ENCODE peak calls at places on chromosomes 6 and 20, in seven cellular contexts. One of them, this sample, is unnamed. For H3K36me3, the result is how much of the 10 kb centered on the place peaks cover.

GRCh38 chr6:42079941-42080464 is 29.7 kb downstream of the TAF8 start:
- DNase-seq in kidney epithelial cell: no peak
- DNase-seq in fibroblast of lung: no peak
- DNase-seq in cardiac muscle cell: peak
- DNase-seq in neuronal stem cell: no peak
- DNase-seq in CD8-positive, alpha-beta memory T cell: no peak
- DNase-seq in H7: no peak
- DNase-seq in this sample: no peak

GRCh38 chr6:4973972-4974885 is 29.6 kb downstream of the RPP40 start:
- DNase-seq in kidney epithelial cell: no peak
- DNase-seq in fibroblast of lung: peak
- DNase-seq in cardiac muscle cell: peak
- DNase-seq in neuronal stem cell: peak
- DNase-seq in CD8-positive, alpha-beta memory T cell: no peak
- DNase-seq in H7: peak
- DNase-seq in this sample: no peak

GRCh38 chr6:110491644-110492317 is 15.4 kb upstream of the SLC22A16 start:
- DNase-seq in kidney epithelial cell: no peak
- DNase-seq in fibroblast of lung: peak
- DNase-seq in cardiac muscle cell: peak
- DNase-seq in neuronal stem cell: no peak
- DNase-seq in CD8-positive, alpha-beta memory T cell: no peak
- DNase-seq in H7: no peak
- DNase-seq in this sample: no peak

GRCh38 chr6:148528292-148528691 is 185.7 kb downstream of the SASH1 start:
- DNase-seq in kidney epithelial cell: no peak
- DNase-seq in fibroblast of lung: peak
- DNase-seq in cardiac muscle cell: no peak
- DNase-seq in neuronal stem cell: no peak
- DNase-seq in CD8-positive, alpha-beta memory T cell: no peak
- DNase-seq in H7: no peak
- DNase-seq in this sample: no peak

GRCh38 chr6:65937982-65938381 is 231.0 kb upstream of the EYS start:
- DNase-seq in kidney epithelial cell: no peak
- DNase-seq in fibroblast of lung: peak
- DNase-seq in cardiac muscle cell: no peak
- DNase-seq in neuronal stem cell: no peak
- DNase-seq in CD8-positive, alpha-beta memory T cell: no peak
- DNase-seq in H7: no peak
- DNase-seq in this sample: no peak

GRCh38 chr6:3075522-3076113 is 7.3 kb downstream of the RIPK1 start:
- DNase-seq in kidney epithelial cell: no peak
- DNase-seq in fibroblast of lung: peak
- DNase-seq in cardiac muscle cell: peak
- DNase-seq in neuronal stem cell: no peak
- DNase-seq in CD8-positive, alpha-beta memory T cell: no peak
- DNase-seq in H7: peak
- DNase-seq in this sample: no peak

GRCh38 chr20:1307571-1307971 is 21.4 kb downstream of the SDCBP2 start:
- DNase-seq in kidney epithelial cell: no peak
- DNase-seq in fibroblast of lung: no peak
- DNase-seq in cardiac muscle cell: no peak
- DNase-seq in neuronal stem cell: no peak
- DNase-seq in CD8-positive, alpha-beta memory T cell: no peak
- DNase-seq in H7: no peak
- DNase-seq in this sample: no peak

GRCh38 chr20:24953621-24954133 is 4.6 kb downstream of the CST7 start:
- DNase-seq in kidney epithelial cell: no peak
- DNase-seq in fibroblast of lung: no peak
- DNase-seq in cardiac muscle cell: no peak
- DNase-seq in neuronal stem cell: no peak
- DNase-seq in CD8-positive, alpha-beta memory T cell: peak
- DNase-seq in H7: peak
- DNase-seq in this sample: no peak

GRCh38 chr20:2771631-2772080 is 28.8 kb downstream of the CPXM1 start:
- DNase-seq in kidney epithelial cell: no peak
- DNase-seq in fibroblast of lung: no peak
- DNase-seq in cardiac muscle cell: peak
- DNase-seq in neuronal stem cell: no peak
- DNase-seq in CD8-positive, alpha-beta memory T cell: no peak
- DNase-seq in H7: peak
- DNase-seq in this sample: no peak

GRCh38 chr20:32447136-32448027 is 89.3 kb downstream of the ASXL1 start:
- DNase-seq in kidney epithelial cell: no peak
- DNase-seq in fibroblast of lung: no peak
- DNase-seq in cardiac muscle cell: no peak
- DNase-seq in neuronal stem cell: no peak
- DNase-seq in CD8-positive, alpha-beta memory T cell: no peak
- DNase-seq in H7: no peak
- DNase-seq in this sample: no peak

GRCh38 chr6:108200631-108201030 is 34.8 kb downstream of the NR2E1 start:
- DNase-seq in kidney epithelial cell: peak
- DNase-seq in fibroblast of lung: peak
- DNase-seq in cardiac muscle cell: peak
- DNase-seq in neuronal stem cell: no peak
- DNase-seq in CD8-positive, alpha-beta memory T cell: no peak
- DNase-seq in H7: no peak
- DNase-seq in this sample: no peak

DNA sequence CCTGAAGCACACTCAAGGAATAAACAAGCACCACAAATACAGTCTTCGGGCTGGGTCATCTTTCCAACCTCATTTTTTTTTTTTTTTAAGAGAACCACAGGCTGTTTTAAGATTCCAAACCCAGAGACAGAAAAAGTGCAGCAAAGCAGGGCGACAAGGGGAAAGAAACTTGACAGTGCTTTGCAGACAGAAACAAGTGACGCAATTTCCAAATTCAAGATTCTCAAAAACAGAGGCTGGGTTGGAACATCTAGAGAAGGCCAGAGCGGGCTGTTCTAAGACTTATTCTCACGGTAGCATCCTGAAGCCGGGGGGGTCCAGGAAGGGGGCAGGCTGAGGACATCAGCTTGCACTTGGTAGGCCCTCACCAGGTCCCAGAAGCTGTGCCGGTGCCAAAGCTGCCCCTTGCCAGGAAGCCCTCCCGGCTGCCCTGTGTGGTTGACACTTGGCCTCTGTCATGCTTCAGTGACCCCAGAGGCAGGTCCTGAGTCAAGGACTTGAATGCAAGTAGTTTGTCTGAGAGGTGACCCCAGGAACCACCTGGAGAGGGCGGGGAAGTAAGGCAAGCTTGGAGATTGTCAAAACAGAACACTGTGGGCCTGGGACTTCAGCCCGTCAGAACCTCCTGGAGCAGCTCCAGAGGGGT is 50.5 kb downstream of the BMP7 start:
- DNase-seq in kidney epithelial cell: no peak
- DNase-seq in fibroblast of lung: no peak
- DNase-seq in cardiac muscle cell: no peak
- DNase-seq in neuronal stem cell: no peak
- DNase-seq in CD8-positive, alpha-beta memory T cell: no peak
- DNase-seq in H7: no peak
- DNase-seq in this sample: no peak
- H3K36me3 ChIP-seq in kidney epithelial cell: under half
- H3K36me3 ChIP-seq in fibroblast of lung: under half
- H3K36me3 ChIP-seq in cardiac muscle cell: under half
- H3K36me3 ChIP-seq in neuronal stem cell: under half
- H3K36me3 ChIP-seq in CD8-positive, alpha-beta memory T cell: under half
- H3K36me3 ChIP-seq in H7: under half
- H3K36me3 ChIP-seq in this sample: under half

GRCh38 chr6:44148306-44148705 is 10.3 kb upstream of the CAPN11 start:
- DNase-seq in kidney epithelial cell: no peak
- DNase-seq in fibroblast of lung: no peak
- DNase-seq in cardiac muscle cell: no peak
- DNase-seq in neuronal stem cell: no peak
- DNase-seq in CD8-positive, alpha-beta memory T cell: no peak
- DNase-seq in H7: no peak
- DNase-seq in this sample: no peak
- H3K36me3 ChIP-seq in kidney epithelial cell: under half
- H3K36me3 ChIP-seq in fibroblast of lung: under half
- H3K36me3 ChIP-seq in cardiac muscle cell: under half
- H3K36me3 ChIP-seq in neuronal stem cell: under half
- H3K36me3 ChIP-seq in CD8-positive, alpha-beta memory T cell: under half
- H3K36me3 ChIP-seq in H7: under half
- H3K36me3 ChIP-seq in this sample: under half

GRCh38 chr6:111599259-111599658 is 6.4 kb downstream of the TRAF3IP2 start:
- DNase-seq in kidney epithelial cell: no peak
- DNase-seq in fibroblast of lung: no peak
- DNase-seq in cardiac muscle cell: no peak
- DNase-seq in neuronal stem cell: no peak
- DNase-seq in CD8-positive, alpha-beta memory T cell: no peak
- DNase-seq in H7: no peak
- DNase-seq in this sample: no peak

GRCh38 chr6:111593516-111593824 is 12.2 kb downstream of the TRAF3IP2 start:
- DNase-seq in kidney epithelial cell: no peak
- DNase-seq in fibroblast of lung: no peak
- DNase-seq in cardiac muscle cell: no peak
- DNase-seq in neuronal stem cell: no peak
- DNase-seq in CD8-positive, alpha-beta memory T cell: no peak
- DNase-seq in H7: no peak
- DNase-seq in this sample: no peak

GRCh38 chr6:111597687-111598086 is 8.0 kb downstream of the TRAF3IP2 start:
- DNase-seq in kidney epithelial cell: no peak
- DNase-seq in fibroblast of lung: no peak
- DNase-seq in cardiac muscle cell: no peak
- DNase-seq in neuronal stem cell: no peak
- DNase-seq in CD8-positive, alpha-beta memory T cell: no peak
- DNase-seq in H7: no peak
- DNase-seq in this sample: no peak

GRCh38 chr6:111598211-111598610 is 7.5 kb downstream of the TRAF3IP2 start:
- DNase-seq in kidney epithelial cell: no peak
- DNase-seq in fibroblast of lung: no peak
- DNase-seq in cardiac muscle cell: no peak
- DNase-seq in neuronal stem cell: no peak
- DNase-seq in CD8-positive, alpha-beta memory T cell: no peak
- DNase-seq in H7: no peak
- DNase-seq in this sample: no peak

GRCh38 chr6:111596784-111597183 is 8.9 kb downstream of the TRAF3IP2 start:
- DNase-seq in kidney epithelial cell: no peak
- DNase-seq in fibroblast of lung: no peak
- DNase-seq in cardiac muscle cell: no peak
- DNase-seq in neuronal stem cell: no peak
- DNase-seq in CD8-positive, alpha-beta memory T cell: no peak
- DNase-seq in H7: no peak
- DNase-seq in this sample: no peak
- H3K36me3 ChIP-seq in kidney epithelial cell: under half
- H3K36me3 ChIP-seq in fibroblast of lung: under half
- H3K36me3 ChIP-seq in cardiac muscle cell: under half
- H3K36me3 ChIP-seq in neuronal stem cell: under half
- H3K36me3 ChIP-seq in CD8-positive, alpha-beta memory T cell: under half
- H3K36me3 ChIP-seq in H7: under half
- H3K36me3 ChIP-seq in this sample: under half

GRCh38 chr6:30730611-30731435 is 10.7 kb downstream of the TUBB start:
- DNase-seq in kidney epithelial cell: no peak
- DNase-seq in fibroblast of lung: peak
- DNase-seq in cardiac muscle cell: peak
- DNase-seq in neuronal stem cell: no peak
- DNase-seq in CD8-positive, alpha-beta memory T cell: peak
- DNase-seq in H7: peak
- DNase-seq in this sample: peak

GRCh38 chr6:30725713-30726505 is 5.8 kb downstream of the TUBB start:
- DNase-seq in kidney epithelial cell: no peak
- DNase-seq in fibroblast of lung: peak
- DNase-seq in cardiac muscle cell: peak
- DNase-seq in neuronal stem cell: no peak
- DNase-seq in CD8-positive, alpha-beta memory T cell: no peak
- DNase-seq in H7: peak
- DNase-seq in this sample: no peak

GRCh38 chr6:30727920-30728605 is 7.9 kb downstream of the TUBB start:
- DNase-seq in kidney epithelial cell: no peak
- DNase-seq in fibroblast of lung: peak
- DNase-seq in cardiac muscle cell: peak
- DNase-seq in neuronal stem cell: no peak
- DNase-seq in CD8-positive, alpha-beta memory T cell: no peak
- DNase-seq in H7: peak
- DNase-seq in this sample: no peak

GRCh38 chr6:30724906-30725667 is 4.9 kb downstream of the TUBB start:
- DNase-seq in kidney epithelial cell: no peak
- DNase-seq in fibroblast of lung: no peak
- DNase-seq in cardiac muscle cell: no peak
- DNase-seq in neuronal stem cell: no peak
- DNase-seq in CD8-positive, alpha-beta memory T cell: no peak
- DNase-seq in H7: no peak
- DNase-seq in this sample: no peak

GRCh38 chr6:30726506-30727413 is 6.6 kb downstream of the TUBB start:
- DNase-seq in kidney epithelial cell: no peak
- DNase-seq in fibroblast of lung: no peak
- DNase-seq in cardiac muscle cell: no peak
- DNase-seq in neuronal stem cell: no peak
- DNase-seq in CD8-positive, alpha-beta memory T cell: no peak
- DNase-seq in H7: no peak
- DNase-seq in this sample: no peak
- H3K36me3 ChIP-seq in kidney epithelial cell: under half
- H3K36me3 ChIP-seq in fibroblast of lung: under half
- H3K36me3 ChIP-seq in cardiac muscle cell: half or more
- H3K36me3 ChIP-seq in neuronal stem cell: half or more
- H3K36me3 ChIP-seq in CD8-positive, alpha-beta memory T cell: half or more
- H3K36me3 ChIP-seq in H7: under half
- H3K36me3 ChIP-seq in this sample: under half

This sample was measured in GM06990.